ENCODE peak calls at places on chromosome 21, in seven cellular contexts. Z is stimulated activated naive CD8-positive, alpha-beta T cell treated with anti-CD3 and anti-CD28 coated beads, Interleukin-15, amount 100 ng/mL, for 72 hours; R is NCI-H524; A is stimulated activated CD4-positive, alpha-beta T cell treated with anti-CD3 and anti-CD28 coated beads, Interleukin-1b, Interleukin-23, amount 100 ng/mL, for 48 hours; Y is iris pigment epithelial cell; P is caudate nucleus; T is Jurkat, Clone E6-1. V is an unnamed sample.

GRCh38 chr21:35298757-35299156 is 249.7 kb upstream of the RUNX1 start:
- DNase-seq in R (no peak), A (no peak), Z (no peak), T (no peak), P (no peak), Y (no peak), V (no peak)

GRCh38 chr21:27769763-27770162 is 802.9 kb upstream of the ADAMTS5 start:
- DNase-seq in Z (no peak), Y (peak), P (no peak), A (no peak), T (no peak), R (no peak), V (no peak)

GRCh38 chr21:45152265-45152746 is 77.9 kb downstream of the ADARB1 start:
- DNase-seq in T (peak), A (peak), Y (no peak), Z (peak), R (no peak), P (no peak), V (no peak)

GRCh38 chr21:35191128-35191527 is 142.0 kb upstream of the RUNX1 start:
- DNase-seq in R (peak), T (no peak), Z (no peak), P (no peak), Y (no peak), A (no peak), V (no peak)

GRCh38 chr21:35578831-35579470 is 481.4 kb downstream of the SETD4 start:
- DNase-seq in Z (no peak), Y (peak), T (no peak), A (peak), P (no peak), R (no peak), V (no peak)

GRCh38 chr21:29299906-29300546 is 1.3 kb downstream of the BACH1 start:
- DNase-seq in P (no peak), Z (peak), T (peak), A (peak), Y (peak), R (peak), V (peak)

GRCh38 chr21:28090546-28090945 is 902.1 kb downstream of the LTN1 start:
- DNase-seq in T (no peak), P (no peak), A (no peak), Z (no peak), R (no peak), Y (no peak), V (no peak)

GRCh38 chr21:19256934-19257660 is 853.5 kb upstream of the TMPRSS15 start:
- DNase-seq in T (no peak), P (no peak), A (no peak), R (peak), Z (no peak), Y (no peak), V (no peak)

GRCh38 chr21:35840197-35840799 is 220.0 kb downstream of the SETD4 start:
- DNase-seq in T (peak), P (no peak), R (peak), Y (peak), Z (peak), A (peak), V (peak)

GRCh38 chr21:17458279-17458678 is 54.6 kb upstream of the CXADR start:
- DNase-seq in A (no peak), T (no peak), Z (no peak), Y (no peak), R (no peak), P (no peak), V (no peak)

GRCh38 chr21:32965281-32965680 is 60.5 kb upstream of the OLIG2 start:
- DNase-seq in T (no peak), P (no peak), A (no peak), Z (no peak), R (no peak), Y (no peak), V (no peak)

GRCh38 chr21:42187976-42188653 is 30.8 kb upstream of the ABCG1 start:
- DNase-seq in A (peak), R (no peak), Y (peak), P (no peak), Z (peak), T (peak), V (no peak)

GRCh38 chr21:38166214-38166547 is 90.6 kb upstream of the KCNJ15 start:
- DNase-seq in P (no peak), Z (no peak), Y (no peak), R (peak), T (no peak), A (no peak), V (no peak)

GRCh38 chr21:34345091-34345871 is 18.5 kb upstream of the KCNE2 start:
- DNase-seq in P (no peak), Z (no peak), A (no peak), Y (peak), R (no peak), T (no peak), V (no peak)

GRCh38 chr21:28066051-28066450 is 926.6 kb downstream of the LTN1 start:
- DNase-seq in Z (no peak), Y (peak), T (no peak), R (no peak), A (no peak), P (no peak), V (no peak)

GRCh38 chr21:34885636-34886553 is 163.2 kb downstream of the RUNX1 start:
- DNase-seq in Y (no peak), R (no peak), Z (no peak), T (no peak), P (no peak), A (no peak), V (no peak)

GRCh38 chr21:28269173-28269572 is 723.5 kb downstream of the LTN1 start:
- DNase-seq in R (peak), A (no peak), P (no peak), T (no peak), Z (no peak), Y (no peak), V (no peak)

GRCh38 chr21:27219068-27219467 is 252.2 kb upstream of the ADAMTS5 start:
- DNase-seq in T (no peak), A (no peak), R (no peak), Y (peak), Z (no peak), P (no peak), V (no peak)

GRCh38 chr21:17191346-17191993 is 321.4 kb upstream of the CXADR start:
- DNase-seq in R (no peak), Z (no peak), Y (no peak), P (no peak), T (no peak), A (no peak), V (no peak)

GRCh38 chr21:16420086-16420724 is 690.4 kb downstream of the USP25 start:
- DNase-seq in R (peak), P (no peak), A (no peak), T (no peak), Z (no peak), Y (peak), V (peak)

GRCh38 chr21:43886565-43886964 is 21.5 kb downstream of the AGPAT3 start:
- DNase-seq in T (no peak), Y (no peak), A (no peak), Z (no peak), P (no peak), R (no peak), V (no peak)

GRCh38 chr21:20311388-20311787 is 686.8 kb upstream of the NCAM2 start:
- DNase-seq in R (no peak), T (no peak), P (no peak), Y (no peak), Z (no peak), A (no peak), V (no peak)

GRCh38 chr21:15449556-15449955 is 280.2 kb upstream of the USP25 start:
- DNase-seq in A (no peak), Y (no peak), R (no peak), T (no peak), P (no peak), Z (no peak), V (no peak)

GRCh38 chr21:44866780-44867179 is 6.7 kb downstream of the PTTG1IP start:
- DNase-seq in P (no peak), Z (no peak), Y (peak), T (no peak), R (peak), A (no peak), V (no peak)

GRCh38 chr21:44566403-44566802 is 7.1 kb upstream of the KRTAP10-4 start:
- DNase-seq in T (no peak), Y (no peak), P (no peak), Z (no peak), R (no peak), A (no peak), V (no peak)

GRCh38 chr21:45163413-45164123 is 89.2 kb downstream of the ADARB1 start:
- DNase-seq in T (no peak), P (no peak), Z (no peak), Y (no peak), A (no peak), R (no peak), V (no peak)

GRCh38 chr21:44539031-44539430 is 964 bp downstream of the KRTAP10-1 start:
- DNase-seq in Z (peak), T (no peak), Y (no peak), A (no peak), R (no peak), P (no peak), V (no peak)

V was measured in NCI-H460.